ENCODE peak calls at places on chromosome 9, in five cellular contexts. I, P, T, R and K are unnamed samples.

GRCh38 chr9:126499005-126499910 is 114.5 kb upstream of the LMX1B start:
- DNase-seq in I (peak), P (peak), T (peak), R (no peak), K (peak)

GRCh38 chr9:124220551-124221451 is 36.9 kb upstream of the NEK6 start:
- DNase-seq in I (no peak), P (peak), T (no peak), R (no peak), K (no peak)

GRCh38 chr9:96185518-96186156 is 116.3 kb downstream of the HSD17B3 start:
- DNase-seq in I (no peak), P (no peak), T (no peak), R (no peak), K (no peak)

GRCh38 chr9:83062011-83062652 is 810 bp downstream of the RASEF start:
- DNase-seq in I (no peak), P (peak), T (no peak), R (no peak), K (no peak)

GRCh38 chr9:72680593-72681317 is 159.3 kb downstream of the TMC1 start:
- DNase-seq in I (no peak), P (no peak), T (peak), R (no peak), K (no peak)

GRCh38 chr9:111232997-111233790 is 96.8 kb downstream of the OR2K2 start:
- DNase-seq in I (no peak), P (peak), T (no peak), R (no peak), K (no peak)

GRCh38 chr9:82882744-82883143 is 180.2 kb downstream of the RASEF start:
- DNase-seq in I (no peak), P (no peak), T (no peak), R (peak), K (no peak)

GRCh38 chr9:5767968-5768932 is 64.7 kb downstream of the ERMP1 start:
- DNase-seq in I (no peak), P (no peak), T (no peak), R (no peak), K (peak)

GRCh38 chr9:109568568-109569210 is 70.6 kb upstream of the PTPN3 start:
- DNase-seq in I (no peak), P (no peak), T (no peak), R (no peak), K (no peak)

GRCh38 chr9:120336021-120336752 is 243.8 kb downstream of the CDK5RAP2 start:
- DNase-seq in I (no peak), P (no peak), T (no peak), R (peak), K (no peak)

GRCh38 chr9:134216449-134216951 is 52.1 kb upstream of the RNU6ATAC start:
- DNase-seq in I (no peak), P (no peak), T (no peak), R (no peak), K (no peak)

GRCh38 chr9:124493218-124493617 is 14.0 kb downstream of the NR5A1 start:
- DNase-seq in I (no peak), P (no peak), T (no peak), R (no peak), K (no peak)

GRCh38 chr9:108049026-108049591 is 559.5 kb upstream of the KLF4 start:
- DNase-seq in I (no peak), P (peak), T (no peak), R (peak), K (no peak)

GRCh38 chr9:22813520-22813919 is 366.9 kb downstream of the DMRTA1 start:
- DNase-seq in I (no peak), P (peak), T (no peak), R (no peak), K (no peak)

GRCh38 chr9:123267481-123268239 is 726 bp downstream of the STRBP start:
- DNase-seq in I (peak), P (no peak), T (peak), R (no peak), K (peak)

GRCh38 chr9:119114681-119115080 is 254.6 kb downstream of the BRINP1 start:
- DNase-seq in I (no peak), P (no peak), T (no peak), R (no peak), K (no peak)

GRCh38 chr9:77015291-77016048 is 4.0 kb upstream of the FOXB2 start:
- DNase-seq in I (no peak), P (no peak), T (no peak), R (no peak), K (no peak)

GRCh38 chr9:109796081-109796480 is 16.1 kb downstream of the PALM2AKAP2 start:
- DNase-seq in I (no peak), P (no peak), T (no peak), R (no peak), K (no peak)

GRCh38 chr9:77457916-77458592 is 190.1 kb downstream of the GNA14 start:
- DNase-seq in I (peak), P (peak), T (peak), R (no peak), K (peak)

GRCh38 chr9:17810728-17811634 is 232.1 kb downstream of the SH3GL2 start:
- DNase-seq in I (no peak), P (peak), T (peak), R (no peak), K (peak)

GRCh38 chr9:112971415-112971814 is 40.6 kb downstream of the ZNF883 start:
- DNase-seq in I (no peak), P (peak), T (peak), R (no peak), K (no peak)
- TF ChIP-seq CTCF in I (no peak), P (peak), T (no peak), R (peak), K (no peak)

DNA sequence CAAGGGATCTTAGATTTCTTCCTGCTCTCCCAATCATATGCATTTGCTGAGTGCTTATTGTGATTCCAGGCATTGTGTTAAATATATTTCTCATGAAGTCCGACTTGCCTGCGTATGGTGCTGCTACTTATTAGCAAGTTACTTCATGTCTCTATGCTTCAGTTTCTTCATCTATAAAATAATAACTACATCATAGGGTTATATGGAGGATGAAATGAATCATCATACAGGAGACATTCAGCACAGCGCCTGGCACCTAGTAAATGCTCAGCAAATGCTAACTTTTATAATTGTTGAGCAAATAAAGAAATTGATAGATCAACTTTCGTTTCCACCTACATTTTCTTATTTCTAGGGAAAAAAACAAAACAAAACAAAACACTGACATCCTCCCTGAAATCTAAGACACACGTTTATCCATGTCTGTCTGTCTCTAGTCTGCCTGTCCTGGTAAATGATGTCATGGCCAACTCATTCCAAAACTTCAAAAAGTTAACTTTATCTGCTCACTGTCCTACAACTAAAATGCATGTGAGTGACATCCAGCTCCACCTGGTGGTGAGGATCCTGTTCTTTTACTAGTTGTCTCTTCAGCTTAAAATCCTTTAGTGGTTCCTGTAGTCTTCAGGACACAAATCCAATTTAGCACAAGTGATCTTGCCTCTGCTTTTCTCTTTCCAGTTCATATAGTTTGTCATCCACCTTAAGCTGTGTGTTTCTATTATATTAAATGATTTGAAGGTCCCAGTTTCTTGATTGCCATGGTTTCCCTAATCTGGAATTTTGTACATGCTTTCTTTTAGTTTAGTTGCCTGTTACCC is 27.7 kb downstream of the PPP3R2 start:
- DNase-seq in I (no peak), P (peak), T (no peak), R (no peak), K (peak)
- TF ChIP-seq CTCF in I (peak), P (peak), T (peak), R (peak), K (peak)

GRCh38 chr9:121688149-121688680 is 36.8 kb downstream of the DAB2IP start:
- DNase-seq in I (no peak), P (no peak), T (no peak), R (no peak), K (no peak)
- TF ChIP-seq CTCF in I (no peak), P (no peak), T (no peak), R (no peak), K (no peak)

GRCh38 chr9:116267021-116267420 is 113.4 kb downstream of the PAPPA start:
- DNase-seq in I (no peak), P (peak), T (no peak), R (no peak), K (no peak)
- TF ChIP-seq CTCF in I (no peak), P (no peak), T (no peak), R (no peak), K (no peak)

GRCh38 chr9:127707766-127708165 is 978 bp downstream of the CFAP157 start:
- DNase-seq in I (peak), P (no peak), T (no peak), R (no peak), K (peak)
- TF ChIP-seq CTCF in I (no peak), P (peak), T (no peak), R (no peak), K (no peak)

DNA sequence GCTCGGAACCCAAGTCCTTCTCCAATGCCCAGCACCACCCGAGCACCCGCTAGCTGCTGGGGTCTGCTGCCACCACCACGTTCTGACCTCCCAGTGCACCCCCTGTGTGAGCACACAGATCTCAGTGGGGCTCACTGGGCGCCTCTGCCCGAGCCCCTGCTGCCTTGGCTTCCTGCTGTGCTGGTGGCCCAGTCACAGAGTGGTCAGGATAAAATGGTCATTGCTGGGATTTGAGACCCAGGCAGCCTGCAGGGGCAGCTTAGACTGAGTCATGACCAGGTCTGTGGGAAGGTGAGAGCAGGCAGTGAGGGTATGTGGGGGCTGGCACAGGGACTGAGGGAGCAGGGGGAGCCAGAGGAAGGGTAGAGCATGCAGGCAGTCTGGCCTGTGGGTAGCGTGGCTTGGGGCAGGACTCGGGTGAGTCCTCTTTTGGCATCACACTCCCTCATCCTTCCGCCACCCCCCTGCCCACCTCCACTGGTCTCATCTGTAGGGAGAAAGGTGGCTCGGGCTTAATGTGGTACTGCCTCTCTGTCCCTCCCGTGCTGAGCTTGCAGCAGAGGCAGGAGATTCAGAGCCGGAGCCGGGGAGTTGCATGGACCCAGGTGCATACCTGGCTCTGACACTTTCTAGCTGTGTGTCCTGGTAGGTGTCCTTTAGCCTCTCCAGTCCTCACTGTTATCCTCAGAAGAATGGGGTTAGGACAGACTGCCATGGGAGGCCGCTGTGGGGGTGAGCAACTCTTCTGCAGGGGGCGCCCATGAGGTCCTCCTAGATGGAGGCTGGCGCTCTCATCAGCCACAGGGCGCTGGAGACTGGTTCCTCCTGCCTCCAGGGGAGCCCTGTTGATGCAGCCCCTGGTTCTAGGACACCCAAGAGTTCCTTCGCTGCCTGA is 32.1 kb downstream of the USP20 start:
- DNase-seq in I (no peak), P (no peak), T (no peak), R (no peak), K (no peak)
- TF ChIP-seq CTCF in I (no peak), P (peak), T (no peak), R (no peak), K (no peak)

DNA sequence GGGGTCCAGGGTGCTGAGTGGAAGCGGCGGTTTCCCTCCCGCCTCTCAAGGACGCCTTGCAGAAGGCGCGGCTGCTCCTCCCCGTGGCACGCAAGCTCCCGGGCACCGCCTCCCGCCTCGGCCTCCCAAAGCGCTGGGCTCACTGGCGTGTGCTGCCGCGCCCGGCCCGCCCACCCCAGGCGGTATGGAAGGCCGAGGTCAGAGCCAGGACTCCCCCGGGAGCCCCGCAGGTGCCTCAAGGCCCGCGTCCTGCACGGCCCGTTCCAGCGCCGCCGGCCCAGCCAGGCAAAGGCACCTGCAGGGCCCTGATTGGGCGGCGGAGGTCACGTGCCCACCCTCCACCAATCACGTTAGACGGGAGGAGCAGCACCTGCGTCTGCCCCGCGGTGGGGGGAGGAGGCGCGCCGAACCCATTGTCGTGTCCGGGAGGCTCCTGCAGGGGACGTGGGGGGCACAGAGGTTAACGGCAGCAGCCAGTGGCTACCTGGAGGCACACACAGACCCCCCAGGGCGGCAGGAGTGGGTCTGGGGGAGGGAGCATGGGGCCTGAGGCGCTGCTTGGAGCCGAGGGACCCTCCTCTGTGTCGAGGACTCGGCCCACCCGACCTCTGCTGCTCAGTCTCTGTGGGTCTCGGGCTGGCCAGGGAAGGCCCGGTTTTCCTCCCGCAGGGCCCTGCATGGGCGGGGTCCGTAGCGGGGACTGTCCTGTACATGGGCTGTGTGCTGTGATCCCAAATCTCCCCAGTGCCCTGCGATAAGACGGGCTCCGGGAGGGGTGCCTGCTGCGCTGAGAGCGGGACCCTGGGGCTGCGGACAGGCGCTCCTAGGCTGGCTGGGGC is 2.0 kb upstream of the LCN12 start:
- DNase-seq in I (peak), P (peak), T (peak), R (peak), K (peak)
- TF ChIP-seq CTCF in I (peak), P (no peak), T (no peak), R (peak), K (no peak)

DNA sequence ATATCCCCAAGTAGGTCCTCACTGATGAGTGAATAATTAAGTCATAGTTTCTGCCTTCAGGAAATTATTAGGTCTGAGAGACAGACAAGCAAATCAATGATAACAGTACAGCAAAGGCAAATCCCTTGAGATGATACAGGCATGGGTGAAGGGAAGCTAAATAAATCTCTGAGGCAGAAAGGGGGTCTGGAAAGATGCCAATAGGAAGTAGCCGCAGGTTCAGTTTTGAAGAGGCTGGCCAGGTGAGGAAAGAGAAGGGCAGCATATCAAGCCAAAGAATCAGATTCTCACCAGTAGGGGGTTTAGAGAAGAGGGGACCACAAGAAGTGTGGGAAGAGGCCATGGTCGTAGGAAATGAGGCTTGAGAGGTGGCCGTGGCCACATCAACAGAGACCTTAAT is 85.8 kb downstream of the KIAA1958 start:
- DNase-seq in I (no peak), P (no peak), T (no peak), R (no peak), K (no peak)
- TF ChIP-seq CTCF in I (no peak), P (no peak), T (no peak), R (no peak), K (no peak)